ENCODE peak calls at places on chromosomes 3 and 15, in seven cellular contexts. One of them, this sample, is unnamed.

GRCh38 chr15:64622410-64623260 is 152.8 kb downstream of the RBPMS2 start:
- DNase-seq in MCF 10A: no peak
- DNase-seq in NCI-H748 treated with DMSO at 0.1 percent for 48 hours: no peak
- DNase-seq in HTR-8/SVneo: no peak
- DNase-seq in head of caudate nucleus: no peak
- DNase-seq in NCI-H1436: no peak
- DNase-seq in NCI-H446 treated with DMSO at 0.1 percent for 48 hours: no peak
- DNase-seq in this sample: peak; percentile 44

GRCh38 chr3:160869825-160870224 is 113.8 kb downstream of the PPM1L start:
- DNase-seq in MCF 10A: peak; percentile 91
- DNase-seq in NCI-H748 treated with DMSO at 0.1 percent for 48 hours: peak; percentile 39
- DNase-seq in HTR-8/SVneo: no peak
- DNase-seq in head of caudate nucleus: no peak
- DNase-seq in NCI-H1436: no peak
- DNase-seq in NCI-H446 treated with DMSO at 0.1 percent for 48 hours: no peak
- DNase-seq in this sample: no peak

GRCh38 chr3:195771651-195772300 is 40.0 kb downstream of the MUC4 start:
- DNase-seq in MCF 10A: no peak
- DNase-seq in NCI-H748 treated with DMSO at 0.1 percent for 48 hours: no peak
- DNase-seq in HTR-8/SVneo: no peak
- DNase-seq in head of caudate nucleus: no peak
- DNase-seq in NCI-H1436: no peak
- DNase-seq in NCI-H446 treated with DMSO at 0.1 percent for 48 hours: no peak
- DNase-seq in this sample: no peak

GRCh38 chr3:128784228-128784627 is 58.2 kb downstream of the RAB7A start:
- DNase-seq in MCF 10A: peak; percentile 49
- DNase-seq in NCI-H748 treated with DMSO at 0.1 percent for 48 hours: no peak
- DNase-seq in HTR-8/SVneo: peak; percentile 25
- DNase-seq in head of caudate nucleus: peak; percentile 59
- DNase-seq in NCI-H1436: no peak
- DNase-seq in NCI-H446 treated with DMSO at 0.1 percent for 48 hours: no peak
- DNase-seq in this sample: no peak

GRCh38 chr15:71117906-71118305 is 2.6 kb downstream of the THSD4 start:
- DNase-seq in MCF 10A: no peak
- DNase-seq in NCI-H748 treated with DMSO at 0.1 percent for 48 hours: no peak
- DNase-seq in HTR-8/SVneo: no peak
- DNase-seq in head of caudate nucleus: no peak
- DNase-seq in NCI-H1436: no peak
- DNase-seq in NCI-H446 treated with DMSO at 0.1 percent for 48 hours: no peak
- DNase-seq in this sample: no peak

GRCh38 chr3:139830817-139831216 is 104.2 kb upstream of the CLSTN2 start:
- DNase-seq in MCF 10A: no peak
- DNase-seq in NCI-H748 treated with DMSO at 0.1 percent for 48 hours: peak; percentile 3
- DNase-seq in HTR-8/SVneo: no peak
- DNase-seq in head of caudate nucleus: no peak
- DNase-seq in NCI-H1436: peak; percentile 49
- DNase-seq in NCI-H446 treated with DMSO at 0.1 percent for 48 hours: peak; percentile 92
- DNase-seq in this sample: no peak

GRCh38 chr15:79329186-79329611 is 18.3 kb downstream of the TMED3 start:
- DNase-seq in MCF 10A: peak; percentile 69
- DNase-seq in NCI-H748 treated with DMSO at 0.1 percent for 48 hours: no peak
- DNase-seq in HTR-8/SVneo: no peak
- DNase-seq in head of caudate nucleus: no peak
- DNase-seq in NCI-H1436: no peak
- DNase-seq in NCI-H446 treated with DMSO at 0.1 percent for 48 hours: no peak
- DNase-seq in this sample: no peak

GRCh38 chr15:89387140-89387903 is 52.7 kb upstream of the POLG start:
- DNase-seq in MCF 10A: no peak
- DNase-seq in NCI-H748 treated with DMSO at 0.1 percent for 48 hours: no peak
- DNase-seq in HTR-8/SVneo: no peak
- DNase-seq in head of caudate nucleus: no peak
- DNase-seq in NCI-H1436: no peak
- DNase-seq in NCI-H446 treated with DMSO at 0.1 percent for 48 hours: no peak
- DNase-seq in this sample: no peak

GRCh38 chr15:80849308-80849707 is 70.1 kb downstream of the CEMIP start:
- DNase-seq in MCF 10A: peak; percentile 93
- DNase-seq in NCI-H748 treated with DMSO at 0.1 percent for 48 hours: no peak
- DNase-seq in HTR-8/SVneo: peak; percentile 59
- DNase-seq in head of caudate nucleus: no peak
- DNase-seq in NCI-H1436: no peak
- DNase-seq in NCI-H446 treated with DMSO at 0.1 percent for 48 hours: no peak
- DNase-seq in this sample: no peak

GRCh38 chr3:195033531-195034091 is 237.3 kb downstream of the XXYLT1 start:
- DNase-seq in MCF 10A: peak; percentile 57
- DNase-seq in NCI-H748 treated with DMSO at 0.1 percent for 48 hours: peak; percentile 54
- DNase-seq in HTR-8/SVneo: no peak
- DNase-seq in head of caudate nucleus: no peak
- DNase-seq in NCI-H1436: no peak
- DNase-seq in NCI-H446 treated with DMSO at 0.1 percent for 48 hours: no peak
- DNase-seq in this sample: no peak

GRCh38 chr3:194801378-194802124 is 115.9 kb downstream of the FAM43A start:
- DNase-seq in MCF 10A: no peak
- DNase-seq in NCI-H748 treated with DMSO at 0.1 percent for 48 hours: no peak
- DNase-seq in HTR-8/SVneo: no peak
- DNase-seq in head of caudate nucleus: no peak
- DNase-seq in NCI-H1436: no peak
- DNase-seq in NCI-H446 treated with DMSO at 0.1 percent for 48 hours: peak; percentile 14
- DNase-seq in this sample: no peak

GRCh38 chr3:7322957-7323679 is 462.2 kb downstream of the GRM7 start:
- DNase-seq in MCF 10A: no peak
- DNase-seq in NCI-H748 treated with DMSO at 0.1 percent for 48 hours: no peak
- DNase-seq in HTR-8/SVneo: no peak
- DNase-seq in head of caudate nucleus: no peak
- DNase-seq in NCI-H1436: no peak
- DNase-seq in NCI-H446 treated with DMSO at 0.1 percent for 48 hours: no peak
- DNase-seq in this sample: no peak

GRCh38 chr3:135135445-135135844 is 340.4 kb downstream of the EPHB1 start:
- DNase-seq in MCF 10A: no peak
- DNase-seq in NCI-H748 treated with DMSO at 0.1 percent for 48 hours: no peak
- DNase-seq in HTR-8/SVneo: no peak
- DNase-seq in head of caudate nucleus: no peak
- DNase-seq in NCI-H1436: no peak
- DNase-seq in NCI-H446 treated with DMSO at 0.1 percent for 48 hours: no peak
- DNase-seq in this sample: no peak

GRCh38 chr15:60573936-60574335 is 95.0 kb upstream of the ICE2 start:
- DNase-seq in MCF 10A: no peak
- DNase-seq in NCI-H748 treated with DMSO at 0.1 percent for 48 hours: no peak
- DNase-seq in HTR-8/SVneo: no peak
- DNase-seq in head of caudate nucleus: no peak
- DNase-seq in NCI-H1436: no peak
- DNase-seq in NCI-H446 treated with DMSO at 0.1 percent for 48 hours: no peak
- DNase-seq in this sample: no peak

This sample was measured in GM10248.